ENCODE peak calls at places on chromosomes 11 and 22, in eight cellular contexts. K is RPMI7951, U is HCEC 1CT, Y is fibroblast of mammary gland, F is activated T-cell treated with anti-CD3 and anti-CD28 coated beads for 1 hour, I is posterior vena cava, V is NCI-H2081, A is astrocyte. Z is an unnamed sample.

GRCh38 chr11:99069831-99070444 is 49.2 kb downstream of the CNTN5 start:
- DNase-seq in K (peak), U (peak), Y (peak), F (no peak), I (no peak), V (peak), A (no peak), Z (peak)

GRCh38 chr11:35619030-35619753 is 932 bp downstream of the FJX1 start:
- DNase-seq in K (peak), U (peak), Y (peak), F (no peak), I (peak), V (peak), A (peak), Z (peak)

GRCh38 chr11:69027704-69028372 is 14.8 kb upstream of the MRGPRF start:
- DNase-seq in K (no peak), U (no peak), Y (no peak), F (no peak), I (no peak), V (no peak), A (no peak), Z (no peak)

GRCh38 chr11:77086521-77087472 is 15.8 kb upstream of the OMP start:
- DNase-seq in K (no peak), U (no peak), Y (no peak), F (no peak), I (peak), V (no peak), A (no peak), Z (no peak)

GRCh38 chr11:62552931-62553838 is 6.6 kb upstream of the AHNAK start:
- DNase-seq in K (peak), U (peak), Y (peak), F (peak), I (peak), V (no peak), A (peak), Z (peak)

GRCh38 chr11:132177106-132177505 is 806.7 kb downstream of the NTM start:
- DNase-seq in K (peak), U (peak), Y (peak), F (no peak), I (no peak), V (no peak), A (peak), Z (peak)

GRCh38 chr11:84241374-84242131 is 955.4 kb upstream of the CCDC90B start:
- DNase-seq in K (no peak), U (no peak), Y (no peak), F (no peak), I (no peak), V (no peak), A (no peak), Z (no peak)

GRCh38 chr22:34800265-34800664 is 265.7 kb upstream of the ISX start:
- DNase-seq in K (peak), U (no peak), Y (no peak), F (no peak), I (no peak), V (no peak), A (peak), Z (peak)

GRCh38 chr11:2108675-2109481 is 30.3 kb downstream of the IGF2 start:
- DNase-seq in K (no peak), U (no peak), Y (no peak), F (no peak), I (no peak), V (no peak), A (no peak), Z (no peak)

GRCh38 chr11:71210861-71211260 is 41.5 kb downstream of the SHANK2 start:
- DNase-seq in K (no peak), U (no peak), Y (no peak), F (no peak), I (peak), V (no peak), A (no peak), Z (no peak)

GRCh38 chr11:29333993-29334780 is 682.6 kb downstream of the KCNA4 start:
- DNase-seq in K (peak), U (peak), Y (peak), F (no peak), I (no peak), V (peak), A (peak), Z (peak)

GRCh38 chr22:36395922-36396321 is 8.2 kb upstream of the MYH9 start:
- DNase-seq in K (peak), U (peak), Y (no peak), F (no peak), I (no peak), V (no peak), A (peak), Z (peak)

GRCh38 chr11:120807414-120808150 is 216.3 kb upstream of the TBCEL start:
- DNase-seq in K (peak), U (peak), Y (peak), F (no peak), I (no peak), V (no peak), A (peak), Z (peak)

GRCh38 chr22:44331881-44332714 is 19.3 kb upstream of the SHISAL1 start:
- DNase-seq in K (no peak), U (no peak), Y (no peak), F (no peak), I (no peak), V (no peak), A (no peak), Z (peak)

GRCh38 chr11:22491826-22492225 is 133.8 kb downstream of the FANCF start:
- DNase-seq in K (peak), U (no peak), Y (peak), F (no peak), I (peak), V (no peak), A (peak), Z (no peak)

GRCh38 chr11:61985863-61986262 is 18.4 kb upstream of the FTH1 start:
- DNase-seq in K (no peak), U (no peak), Y (no peak), F (no peak), I (no peak), V (no peak), A (no peak), Z (no peak)

GRCh38 chr11:117575856-117576255 is 221.2 kb downstream of the DSCAML1 start:
- DNase-seq in K (no peak), U (no peak), Y (no peak), F (no peak), I (peak), V (no peak), A (no peak), Z (no peak)

GRCh38 chr11:1069740-1070139 is 4.9 kb upstream of the MUC2 start:
- DNase-seq in K (no peak), U (no peak), Y (no peak), F (no peak), I (no peak), V (no peak), A (no peak), Z (no peak)

GRCh38 chr11:72773291-72773690 is 20.6 kb downstream of the STARD10 start:
- DNase-seq in K (peak), U (peak), Y (peak), F (no peak), I (no peak), V (no peak), A (peak), Z (peak)

GRCh38 chr11:132475046-132475445 is 1057.3 kb downstream of the OPCML start:
- DNase-seq in K (peak), U (no peak), Y (no peak), F (no peak), I (no peak), V (no peak), A (peak), Z (peak)

GRCh38 chr11:70671083-70671482 is 272.8 kb downstream of the CTTN start:
- DNase-seq in K (no peak), U (no peak), Y (no peak), F (no peak), I (no peak), V (no peak), A (no peak), Z (no peak)

Z was measured in EL.